ENCODE peak calls at places on chromosomes 2 and 18, in four cellular contexts. A, I, Z and Q are unnamed samples.

GRCh38 chr2:14712091-14712490 is 79.6 kb downstream of the LRATD1 start:
- DNase-seq in I (peak), A (no peak), Z (peak), Q (no peak)

GRCh38 chr2:180947208-180947689 is 33.2 kb upstream of the UBE2E3 start:
- DNase-seq in A (no peak), I (no peak), Z (no peak), Q (no peak)

GRCh38 chr2:229416116-229416694 is 145.1 kb upstream of the PID1 start:
- DNase-seq in I (peak), Z (peak), A (peak), Q (no peak)

GRCh38 chr18:54150226-54150625 is 74.2 kb downstream of the MBD2 start:
- DNase-seq in I (no peak), Z (no peak), A (no peak), Q (no peak)

GRCh38 chr2:143458258-143458954 is 329.2 kb downstream of the ARHGAP15 start:
- DNase-seq in I (peak), Z (no peak), A (no peak), Q (no peak)

GRCh38 chr2:850429-850828 is 100.2 kb upstream of the SNTG2 start:
- DNase-seq in A (no peak), I (no peak), Z (no peak), Q (no peak)

GRCh38 chr2:231613655-231614558 is 21.2 kb downstream of the TEX44 start:
- DNase-seq in A (peak), I (peak), Z (peak), Q (peak)

GRCh38 chr2:85678384-85678783 is 10.4 kb upstream of the SFTPB start:
- DNase-seq in A (no peak), I (no peak), Z (no peak), Q (no peak)

GRCh38 chr18:63445067-63445466 is 22.8 kb upstream of the VPS4B start:
- DNase-seq in A (no peak), Z (no peak), I (no peak), Q (no peak)

GRCh38 chr18:48540329-48541025 is 1.6 kb downstream of the CTIF start:
- DNase-seq in Z (peak), I (peak), A (peak), Q (peak)

GRCh38 chr2:84678214-84678613 is 161.9 kb downstream of the DNAH6 start:
- DNase-seq in I (no peak), A (no peak), Z (no peak), Q (no peak)

GRCh38 chr2:132849118-132849517 is 179.1 kb upstream of the LYPD1 start:
- DNase-seq in A (no peak), Z (no peak), I (peak), Q (no peak)

GRCh38 chr18:24362757-24363156 is 34.9 kb downstream of the OSBPL1A start:
- DNase-seq in A (no peak), I (peak), Z (no peak), Q (peak)

GRCh38 chr18:12777543-12777942 is 74.7 kb downstream of the PSMG2 start:
- DNase-seq in Z (no peak), I (no peak), A (no peak), Q (peak)

GRCh38 chr18:22163432-22163831 is 6.0 kb upstream of the GATA6 start:
- DNase-seq in Z (no peak), I (no peak), A (no peak), Q (no peak)

GRCh38 chr2:197675711-197676188 is 363 bp upstream of the RFTN2 start:
- DNase-seq in Z (peak), I (peak), A (no peak), Q (no peak)

GRCh38 chr2:79511320-79511951 is 1.4 kb upstream of the CTNNA2 start:
- DNase-seq in A (peak), I (peak), Z (peak), Q (peak)

GRCh38 chr2:197514754-197515153 is 1.1 kb upstream of the MOB4 start:
- DNase-seq in I (no peak), Z (peak), A (no peak), Q (no peak)

GRCh38 chr2:207503234-207503633 is 26.5 kb upstream of the CREB1 start:
- DNase-seq in I (peak), A (no peak), Z (peak), Q (no peak)

GRCh38 chr2:237433920-237434319 is 20.0 kb upstream of the COL6A3 start:
- DNase-seq in A (no peak), I (no peak), Z (no peak), Q (no peak)

GRCh38 chr2:18373664-18374063 is 186.8 kb downstream of the RDH14 start:
- DNase-seq in Z (no peak), A (no peak), I (peak), Q (no peak)

GRCh38 chr2:1588051-1588993 is 156.0 kb downstream of the PXDN start:
- DNase-seq in A (no peak), I (no peak), Z (no peak), Q (no peak)

GRCh38 chr18:63980896-63981454 is 11.1 kb downstream of the SERPINB8 start:
- DNase-seq in I (no peak), Z (no peak), A (no peak), Q (no peak)

GRCh38 chr2:14866953-14867352 is 234.4 kb downstream of the LRATD1 start:
- DNase-seq in A (no peak), I (peak), Z (no peak), Q (no peak)

GRCh38 chr2:148642891-148643416 is 1.6 kb upstream of the EPC2 start:
- DNase-seq in A (no peak), Z (peak), I (peak), Q (no peak)

GRCh38 chr2:48114256-48114655 is 208.0 kb upstream of the FBXO11 start:
- DNase-seq in I (peak), A (no peak), Z (peak), Q (no peak)

GRCh38 chr2:46644690-46645385 is 165.5 kb downstream of the TMEM247 start:
- DNase-seq in Z (peak), I (no peak), A (no peak), Q (no peak)

GRCh38 chr2:47602996-47603395 is 179.9 kb upstream of the MSH6 start:
- DNase-seq in Z (peak), A (no peak), I (no peak), Q (no peak)

GRCh38 chr2:234373060-234373459 is 123.8 kb downstream of the ARL4C start:
- DNase-seq in A (no peak), I (no peak), Z (no peak), Q (no peak)

GRCh38 chr2:113283704-113284284 is 5.1 kb upstream of the PAX8 start:
- DNase-seq in I (peak), Z (peak), A (peak), Q (no peak)

GRCh38 chr2:10447300-10448207 is 573 bp downstream of the ODC1 start:
- DNase-seq in A (peak), Z (peak), I (peak), Q (no peak)

GRCh38 chr18:41906528-41907256 is 48.3 kb upstream of the PIK3C3 start:
- DNase-seq in A (no peak), Z (peak), I (peak), Q (no peak)

GRCh38 chr2:229612395-229612971 is 101.9 kb downstream of the DNER start:
- DNase-seq in A (no peak), I (no peak), Z (no peak), Q (no peak)

GRCh38 chr18:9516437-9517064 is 41.2 kb downstream of the RALBP1 start:
- DNase-seq in I (peak), A (no peak), Z (peak), Q (no peak)

GRCh38 chr18:50398947-50399346 is 24.1 kb downstream of the SKA1 start:
- DNase-seq in Z (no peak), I (no peak), A (no peak), Q (no peak)

GRCh38 chr2:128833628-128834027 is 515.0 kb upstream of the HS6ST1 start:
- DNase-seq in I (no peak), Z (no peak), A (no peak), Q (no peak)
- TF ChIP-seq CTCF in I (no peak), Z (no peak), A (no peak), Q (no peak)

DNA sequence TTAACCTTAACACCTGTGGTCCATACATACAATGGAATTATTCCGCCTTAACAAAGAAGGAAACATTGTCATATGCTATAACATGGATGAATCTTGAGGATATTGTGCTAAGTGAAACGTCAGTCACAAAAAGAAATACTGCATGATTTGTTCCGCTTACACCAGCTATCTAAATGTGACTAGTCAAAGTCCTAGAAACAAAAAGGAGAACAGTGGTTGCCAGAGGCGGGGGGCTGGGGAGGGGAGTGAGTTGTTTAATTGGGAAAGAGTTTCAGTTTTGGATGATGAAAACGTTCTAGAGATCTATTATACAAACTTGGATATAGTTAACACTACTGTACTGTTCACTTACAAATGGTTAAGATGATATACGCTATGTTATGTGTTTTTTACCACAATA is 72.0 kb downstream of the SPRED2 start:
- DNase-seq in A (no peak), Z (no peak), I (no peak), Q (no peak)
- TF ChIP-seq CTCF in A (no peak), Z (no peak), I (no peak), Q (no peak)

GRCh38 chr2:119158563-119159347 is at the start of gene C1QL2:
- DNase-seq in I (no peak), Z (no peak), A (no peak), Q (no peak)
- TF ChIP-seq CTCF in I (no peak), Z (no peak), A (no peak), Q (peak)

GRCh38 chr2:102460467-102460866 is 12.6 kb upstream of the SLC9A4 start:
- DNase-seq in Z (no peak), A (no peak), I (no peak), Q (no peak)
- TF ChIP-seq CTCF in Z (no peak), A (no peak), I (no peak), Q (no peak)

GRCh38 chr2:27025281-27025800 is 7.4 kb upstream of the TMEM214 start:
- DNase-seq in I (no peak), A (no peak), Z (no peak), Q (no peak)

GRCh38 chr2:27023740-27024139 is 9.0 kb upstream of the TMEM214 start:
- DNase-seq in A (no peak), I (no peak), Z (no peak), Q (no peak)

GRCh38 chr2:27024812-27025211 is 8.0 kb upstream of the TMEM214 start:
- DNase-seq in I (no peak), A (no peak), Z (no peak), Q (no peak)

GRCh38 chr2:27025861-27026851 is 6.6 kb upstream of the TMEM214 start:
- DNase-seq in A (no peak), Z (no peak), I (no peak), Q (no peak)

GRCh38 chr2:27024188-27024587 is 8.6 kb upstream of the TMEM214 start:
- DNase-seq in Z (no peak), I (no peak), A (no peak), Q (no peak)
- TF ChIP-seq CTCF in Z (no peak), I (peak), A (no peak), Q (peak)

DNA sequence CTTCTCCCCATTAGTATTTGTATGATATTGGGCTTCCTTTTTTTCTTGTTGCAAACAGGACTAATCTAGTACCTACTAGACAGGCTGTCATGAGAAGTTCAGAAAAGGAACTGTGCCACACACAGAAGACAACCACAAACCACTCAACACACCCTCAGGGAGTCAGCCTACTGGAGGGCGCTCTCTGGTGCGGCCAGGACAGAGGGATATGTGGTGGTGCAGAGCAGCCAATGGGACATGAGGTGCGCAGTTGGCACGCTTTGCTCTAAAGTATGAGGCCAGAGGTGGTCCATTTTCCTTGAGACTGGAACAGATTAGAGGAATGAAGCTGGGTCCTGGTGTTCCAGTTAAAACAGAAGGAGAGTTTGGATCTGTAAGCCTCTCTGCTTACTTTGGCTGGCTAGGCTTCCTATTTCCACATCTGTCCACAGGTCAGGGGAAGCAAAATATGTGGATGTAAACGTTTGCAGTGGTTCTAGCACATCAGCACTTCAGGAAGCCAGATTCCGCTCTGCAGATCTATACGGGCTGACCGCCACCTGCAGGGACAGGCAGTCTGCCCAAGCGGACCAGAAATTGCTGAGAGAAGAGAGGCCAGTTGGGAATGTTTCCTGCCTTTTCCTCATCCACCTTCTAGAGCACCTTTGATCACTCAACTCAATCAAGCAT is 114.1 kb downstream of the GFPT1 start:
- DNase-seq in Z (no peak), A (no peak), I (peak), Q (no peak)
- TF ChIP-seq CTCF in Z (no peak), A (no peak), I (no peak), Q (no peak)